ENCODE peak calls at places on chromosomes 1 and 21, in seven cellular contexts. G is ELR, M is NCI-H1105, K is RKO, J is sigmoid colon, Q is H54, H is B cell. S is an unnamed sample.

GRCh38 chr1:56645663-56646330 is 683 bp downstream of the PRKAA2 start:
- DNase-seq in K (no peak), J (peak), G (peak), M (no peak), H (no peak), Q (peak), S (no peak)

GRCh38 chr21:35770101-35770945 is 290.0 kb downstream of the SETD4 start:
- DNase-seq in J (no peak), G (no peak), Q (no peak), K (no peak), H (no peak), M (no peak), S (no peak)

GRCh38 chr1:153438599-153438998 is 21.9 kb downstream of the S100A7 start:
- DNase-seq in J (no peak), G (no peak), Q (no peak), H (no peak), M (no peak), K (no peak), S (no peak)

GRCh38 chr1:157968503-157968902 is 24.9 kb upstream of the KIRREL1 start:
- DNase-seq in K (no peak), M (no peak), J (peak), G (peak), Q (no peak), H (no peak), S (peak)

GRCh38 chr1:109794319-109795132 is 30.8 kb upstream of the EPS8L3 start:
- DNase-seq in Q (no peak), K (no peak), G (peak), H (peak), J (no peak), M (no peak), S (no peak)

GRCh38 chr1:35726814-35727433 is 8.2 kb upstream of the C1orf216 start:
- DNase-seq in M (peak), K (peak), G (peak), H (peak), J (no peak), Q (no peak), S (peak)

GRCh38 chr1:2208309-2209239 is 14.0 kb upstream of the FAAP20 start:
- DNase-seq in H (no peak), M (no peak), J (peak), K (no peak), G (peak), Q (peak), S (peak)

GRCh38 chr1:204506091-204506968 is 9.9 kb upstream of the MDM4 start:
- DNase-seq in K (peak), H (peak), J (peak), Q (peak), M (peak), G (peak), S (peak)

GRCh38 chr21:45336870-45337269 is 49.2 kb upstream of the POFUT2 start:
- DNase-seq in Q (no peak), J (peak), M (no peak), G (no peak), H (no peak), K (no peak), S (peak)

GRCh38 chr1:114320586-114320985 is 166.9 kb upstream of the SYT6 start:
- DNase-seq in Q (no peak), H (no peak), J (no peak), G (peak), M (no peak), K (peak), S (peak)

GRCh38 chr1:155499953-155500621 is 62.5 kb downstream of the ASH1L start:
- DNase-seq in Q (no peak), G (peak), K (no peak), H (peak), J (no peak), M (peak), S (no peak)

GRCh38 chr1:168693872-168694238 is 35.2 kb downstream of the DPT start:
- DNase-seq in K (no peak), Q (no peak), J (no peak), M (no peak), G (no peak), H (no peak), S (no peak)

GRCh38 chr1:208219098-208219658 is 25.0 kb downstream of the PLXNA2 start:
- DNase-seq in H (no peak), M (no peak), K (no peak), J (no peak), Q (no peak), G (no peak), S (no peak)